ENCODE peak calls at places on chromosomes 1 and 21, in eight cellular contexts. One of them, this sample, is unnamed. For H3K4me1, the result is how much of the 10 kb centered on the place peaks cover.

GRCh38 chr1:31934706-31935629 is 3.2 kb downstream of the PTP4A2 start:
- DNase-seq in lower lobe of right lung: no peak
- DNase-seq in MM.1S: no peak
- DNase-seq in upper lobe of left lung: no peak
- DNase-seq in esophagus squamous epithelium: no peak
- DNase-seq in left ventricle myocardium inferior: no peak
- DNase-seq in colonic mucosa: peak
- DNase-seq in IMR-90: peak
- DNase-seq in this sample: peak

GRCh38 chr21:46636550-46637289 is 1.2 kb downstream of the PRMT2 start:
- DNase-seq in esophagus squamous epithelium: no peak
- DNase-seq in left ventricle myocardium inferior: no peak
- DNase-seq in upper lobe of left lung: no peak
- DNase-seq in IMR-90: no peak
- DNase-seq in MM.1S: no peak
- DNase-seq in colonic mucosa: no peak
- DNase-seq in lower lobe of right lung: no peak
- DNase-seq in this sample: no peak

GRCh38 chr1:228748431-228748830 is 13.2 kb downstream of the RHOU start:
- DNase-seq in upper lobe of left lung: no peak
- DNase-seq in IMR-90: no peak
- DNase-seq in colonic mucosa: no peak
- DNase-seq in MM.1S: no peak
- DNase-seq in lower lobe of right lung: no peak
- DNase-seq in left ventricle myocardium inferior: no peak
- DNase-seq in esophagus squamous epithelium: no peak
- DNase-seq in this sample: no peak

GRCh38 chr1:8384088-8384487 is 66.2 kb downstream of the SLC45A1 start:
- DNase-seq in MM.1S: no peak
- DNase-seq in left ventricle myocardium inferior: no peak
- DNase-seq in esophagus squamous epithelium: no peak
- DNase-seq in colonic mucosa: no peak
- DNase-seq in IMR-90: peak
- DNase-seq in upper lobe of left lung: no peak
- DNase-seq in lower lobe of right lung: no peak
- DNase-seq in this sample: no peak

GRCh38 chr1:177567393-177567792 is 396.6 kb downstream of the BRINP2 start:
- DNase-seq in upper lobe of left lung: no peak
- DNase-seq in esophagus squamous epithelium: no peak
- DNase-seq in colonic mucosa: no peak
- DNase-seq in left ventricle myocardium inferior: no peak
- DNase-seq in MM.1S: no peak
- DNase-seq in IMR-90: peak
- DNase-seq in lower lobe of right lung: no peak
- DNase-seq in this sample: peak

GRCh38 chr1:212388985-212389716 is 25.5 kb downstream of the PACC1 start:
- DNase-seq in lower lobe of right lung: no peak
- DNase-seq in colonic mucosa: no peak
- DNase-seq in MM.1S: no peak
- DNase-seq in esophagus squamous epithelium: no peak
- DNase-seq in IMR-90: no peak
- DNase-seq in upper lobe of left lung: no peak
- DNase-seq in left ventricle myocardium inferior: no peak
- DNase-seq in this sample: no peak

GRCh38 chr1:83516369-83516768 is 482.6 kb downstream of the TTLL7 start:
- DNase-seq in colonic mucosa: no peak
- DNase-seq in esophagus squamous epithelium: no peak
- DNase-seq in MM.1S: no peak
- DNase-seq in lower lobe of right lung: no peak
- DNase-seq in left ventricle myocardium inferior: no peak
- DNase-seq in upper lobe of left lung: no peak
- DNase-seq in IMR-90: no peak
- DNase-seq in this sample: peak

GRCh38 chr1:220113136-220113695 is 19.3 kb downstream of the IARS2 start:
- DNase-seq in upper lobe of left lung: no peak
- DNase-seq in MM.1S: peak
- DNase-seq in left ventricle myocardium inferior: no peak
- DNase-seq in lower lobe of right lung: no peak
- DNase-seq in esophagus squamous epithelium: no peak
- DNase-seq in colonic mucosa: peak
- DNase-seq in IMR-90: peak
- DNase-seq in this sample: peak

GRCh38 chr1:204464174-204464573 is 30.4 kb downstream of the PIK3C2B start:
- DNase-seq in MM.1S: no peak
- DNase-seq in lower lobe of right lung: no peak
- DNase-seq in esophagus squamous epithelium: no peak
- DNase-seq in upper lobe of left lung: no peak
- DNase-seq in left ventricle myocardium inferior: no peak
- DNase-seq in colonic mucosa: no peak
- DNase-seq in IMR-90: no peak
- DNase-seq in this sample: no peak
- H3K4me1 ChIP-seq in MM.1S: under half
- H3K4me1 ChIP-seq in lower lobe of right lung: half or more
- H3K4me1 ChIP-seq in esophagus squamous epithelium: under half
- H3K4me1 ChIP-seq in upper lobe of left lung: half or more
- H3K4me1 ChIP-seq in left ventricle myocardium inferior: half or more
- H3K4me1 ChIP-seq in colonic mucosa: under half
- H3K4me1 ChIP-seq in IMR-90: under half
- H3K4me1 ChIP-seq in this sample: half or more

DNA sequence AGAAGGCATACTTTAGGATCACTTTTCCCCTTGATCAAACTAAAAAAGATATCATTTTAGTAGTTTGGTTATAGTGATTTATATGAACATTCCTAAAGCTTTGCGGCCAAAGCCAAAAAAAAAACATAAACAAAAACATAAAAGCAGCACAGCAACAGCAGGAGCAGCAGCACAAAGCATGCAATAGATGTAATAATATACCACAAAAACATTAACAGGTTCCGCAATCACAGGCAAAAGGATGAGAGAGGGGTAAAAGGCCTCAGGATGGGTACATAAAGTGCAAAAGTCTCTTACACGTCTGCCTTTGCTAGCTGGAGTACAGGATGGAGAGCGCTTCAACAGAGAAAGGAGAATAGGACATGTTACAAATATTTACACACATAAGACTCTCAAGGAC is 119.0 kb downstream of the COQ8A start:
- DNase-seq in left ventricle myocardium inferior: no peak
- DNase-seq in upper lobe of left lung: no peak
- DNase-seq in IMR-90: no peak
- DNase-seq in esophagus squamous epithelium: no peak
- DNase-seq in MM.1S: no peak
- DNase-seq in lower lobe of right lung: no peak
- DNase-seq in colonic mucosa: no peak
- DNase-seq in this sample: no peak
- H3K27ac ChIP-seq in left ventricle myocardium inferior: no peak
- H3K27ac ChIP-seq in upper lobe of left lung: no peak
- H3K27ac ChIP-seq in IMR-90: no peak
- H3K27ac ChIP-seq in esophagus squamous epithelium: no peak
- H3K27ac ChIP-seq in MM.1S: no peak
- H3K27ac ChIP-seq in lower lobe of right lung: no peak
- H3K27ac ChIP-seq in colonic mucosa: no peak
- H3K27ac ChIP-seq in this sample: no peak

GRCh38 chr1:156487862-156488261 is 12.7 kb downstream of the MEF2D start:
- DNase-seq in IMR-90: no peak
- DNase-seq in MM.1S: peak
- DNase-seq in colonic mucosa: no peak
- DNase-seq in esophagus squamous epithelium: no peak
- DNase-seq in lower lobe of right lung: no peak
- DNase-seq in upper lobe of left lung: no peak
- DNase-seq in left ventricle myocardium inferior: no peak
- DNase-seq in this sample: no peak
- H3K4me3 ChIP-seq in IMR-90: no peak
- H3K4me3 ChIP-seq in MM.1S: peak
- H3K4me3 ChIP-seq in colonic mucosa: no peak
- H3K4me3 ChIP-seq in esophagus squamous epithelium: no peak
- H3K4me3 ChIP-seq in lower lobe of right lung: no peak
- H3K4me3 ChIP-seq in upper lobe of left lung: no peak
- H3K4me3 ChIP-seq in left ventricle myocardium inferior: peak
- H3K4me3 ChIP-seq in this sample: no peak

GRCh38 chr1:66266350-66266749 is 267.6 kb upstream of the SGIP1 start:
- DNase-seq in lower lobe of right lung: no peak
- DNase-seq in MM.1S: no peak
- DNase-seq in upper lobe of left lung: no peak
- DNase-seq in colonic mucosa: no peak
- DNase-seq in esophagus squamous epithelium: no peak
- DNase-seq in left ventricle myocardium inferior: no peak
- DNase-seq in IMR-90: no peak
- DNase-seq in this sample: no peak
- H3K4me1 ChIP-seq in lower lobe of right lung: half or more
- H3K4me1 ChIP-seq in MM.1S: under half
- H3K4me1 ChIP-seq in upper lobe of left lung: under half
- H3K4me1 ChIP-seq in colonic mucosa: under half
- H3K4me1 ChIP-seq in esophagus squamous epithelium: under half
- H3K4me1 ChIP-seq in left ventricle myocardium inferior: half or more
- H3K4me1 ChIP-seq in IMR-90: under half
- H3K4me1 ChIP-seq in this sample: under half

GRCh38 chr1:204438628-204439027 is 27.0 kb upstream of the PPP1R15B start:
- DNase-seq in MM.1S: no peak
- DNase-seq in colonic mucosa: no peak
- DNase-seq in upper lobe of left lung: no peak
- DNase-seq in esophagus squamous epithelium: no peak
- DNase-seq in IMR-90: peak
- DNase-seq in lower lobe of right lung: no peak
- DNase-seq in left ventricle myocardium inferior: no peak
- DNase-seq in this sample: no peak
- H3K27ac ChIP-seq in MM.1S: no peak
- H3K27ac ChIP-seq in colonic mucosa: no peak
- H3K27ac ChIP-seq in upper lobe of left lung: peak
- H3K27ac ChIP-seq in esophagus squamous epithelium: peak
- H3K27ac ChIP-seq in IMR-90: no peak
- H3K27ac ChIP-seq in lower lobe of right lung: peak
- H3K27ac ChIP-seq in left ventricle myocardium inferior: peak
- H3K27ac ChIP-seq in this sample: no peak

GRCh38 chr1:24390924-24391782 is 22.4 kb downstream of the STPG1 start:
- DNase-seq in esophagus squamous epithelium: no peak
- DNase-seq in IMR-90: peak
- DNase-seq in MM.1S: peak
- DNase-seq in upper lobe of left lung: peak
- DNase-seq in colonic mucosa: peak
- DNase-seq in left ventricle myocardium inferior: peak
- DNase-seq in lower lobe of right lung: peak
- DNase-seq in this sample: peak
- H3K4me3 ChIP-seq in esophagus squamous epithelium: peak
- H3K4me3 ChIP-seq in IMR-90: no peak
- H3K4me3 ChIP-seq in MM.1S: peak
- H3K4me3 ChIP-seq in upper lobe of left lung: no peak
- H3K4me3 ChIP-seq in colonic mucosa: no peak
- H3K4me3 ChIP-seq in left ventricle myocardium inferior: peak
- H3K4me3 ChIP-seq in lower lobe of right lung: peak
- H3K4me3 ChIP-seq in this sample: no peak

DNA sequence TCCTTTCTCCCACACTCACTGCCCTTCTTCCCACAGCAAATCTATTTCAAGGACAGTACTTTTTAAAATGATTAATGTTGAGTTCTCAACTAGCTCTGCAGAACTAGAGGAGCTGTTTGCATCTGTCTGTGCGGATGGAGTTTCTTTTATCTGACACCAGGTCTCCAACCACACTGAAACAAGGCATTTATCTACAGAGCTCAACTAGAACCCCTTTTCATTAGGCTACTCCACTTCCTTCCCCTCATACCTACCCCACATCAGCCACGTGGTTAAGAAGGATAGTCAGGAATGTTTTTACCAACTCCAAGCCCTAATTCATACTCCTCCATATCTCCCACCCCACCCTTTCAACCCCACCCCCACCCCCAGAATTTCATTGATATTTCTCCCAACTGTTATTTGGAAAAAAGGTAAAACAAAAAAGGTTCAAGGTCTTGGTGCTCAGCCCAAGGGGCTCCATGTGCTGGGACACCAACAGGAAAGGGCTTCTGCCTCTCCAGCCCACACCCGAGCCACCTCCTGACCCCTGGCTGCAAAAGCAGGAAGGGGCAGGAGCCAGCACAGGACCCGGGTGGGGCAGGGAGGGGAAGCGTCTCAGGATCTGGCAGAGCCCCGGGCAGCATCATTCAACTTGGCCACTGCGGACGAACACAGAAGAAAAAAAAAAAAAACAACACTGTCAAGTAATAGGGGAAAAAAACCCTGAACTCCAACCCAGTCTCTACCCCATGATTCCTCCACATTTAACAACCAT is 7.0 kb downstream of the ENSA start:
- DNase-seq in upper lobe of left lung: no peak
- DNase-seq in left ventricle myocardium inferior: peak
- DNase-seq in MM.1S: no peak
- DNase-seq in esophagus squamous epithelium: no peak
- DNase-seq in lower lobe of right lung: peak
- DNase-seq in colonic mucosa: no peak
- DNase-seq in IMR-90: no peak
- DNase-seq in this sample: no peak
- H3K4me1 ChIP-seq in upper lobe of left lung: under half
- H3K4me1 ChIP-seq in left ventricle myocardium inferior: half or more
- H3K4me1 ChIP-seq in MM.1S: under half
- H3K4me1 ChIP-seq in esophagus squamous epithelium: under half
- H3K4me1 ChIP-seq in lower lobe of right lung: under half
- H3K4me1 ChIP-seq in colonic mucosa: under half
- H3K4me1 ChIP-seq in IMR-90: under half
- H3K4me1 ChIP-seq in this sample: under half

GRCh38 chr1:85816606-85817005 is 108.4 kb upstream of the ZNHIT6 start:
- DNase-seq in upper lobe of left lung: no peak
- DNase-seq in left ventricle myocardium inferior: no peak
- DNase-seq in MM.1S: no peak
- DNase-seq in colonic mucosa: no peak
- DNase-seq in IMR-90: no peak
- DNase-seq in lower lobe of right lung: no peak
- DNase-seq in esophagus squamous epithelium: no peak
- DNase-seq in this sample: no peak
- H3K27ac ChIP-seq in upper lobe of left lung: no peak
- H3K27ac ChIP-seq in left ventricle myocardium inferior: no peak
- H3K27ac ChIP-seq in MM.1S: no peak
- H3K27ac ChIP-seq in colonic mucosa: no peak
- H3K27ac ChIP-seq in IMR-90: no peak
- H3K27ac ChIP-seq in lower lobe of right lung: no peak
- H3K27ac ChIP-seq in esophagus squamous epithelium: no peak
- H3K27ac ChIP-seq in this sample: no peak

GRCh38 chr1:1205769-1206375 is 520 bp downstream of the TNFRSF18 start:
- DNase-seq in lower lobe of right lung: peak
- DNase-seq in left ventricle myocardium inferior: peak
- DNase-seq in upper lobe of left lung: peak
- DNase-seq in esophagus squamous epithelium: no peak
- DNase-seq in IMR-90: no peak
- DNase-seq in colonic mucosa: no peak
- DNase-seq in MM.1S: no peak
- DNase-seq in this sample: no peak
- H3K4me3 ChIP-seq in lower lobe of right lung: peak
- H3K4me3 ChIP-seq in left ventricle myocardium inferior: peak
- H3K4me3 ChIP-seq in upper lobe of left lung: no peak
- H3K4me3 ChIP-seq in esophagus squamous epithelium: peak
- H3K4me3 ChIP-seq in IMR-90: no peak
- H3K4me3 ChIP-seq in colonic mucosa: peak
- H3K4me3 ChIP-seq in MM.1S: no peak
- H3K4me3 ChIP-seq in this sample: no peak

This sample was measured in A673.